ENCODE peak calls at places on chromosomes 11 and 22, in six cellular contexts. M is lung, A is endothelial cell of umbilical vein, K is small intestine, Z is WTC11, P is glomerular endothelial cell. I is an unnamed sample.
A peak's percentile ranks its signal among the peaks of the same experiment; 100 is the strongest.

GRCh38 chr11:34192481-34193401 is 87.3 kb downstream of the NAT10 start:
- DNase-seq in P (no peak), K (peak; percentile 79), M (peak; percentile 40), Z (no peak), A (no peak), I (no peak)

GRCh38 chr11:16001899-16002426 is 354.4 kb downstream of the SOX6 start:
- DNase-seq in P (peak; percentile 18), Z (no peak), K (peak; percentile 82), M (peak; percentile 37), A (peak; percentile 87), I (peak; percentile 58)

GRCh38 chr11:12900496-12900895 is 108.6 kb upstream of the RASSF10 start:
- DNase-seq in A (peak; percentile 50), K (peak; percentile 46), Z (no peak), P (peak; percentile 86), M (no peak), I (peak; percentile 52)

GRCh38 chr11:3126901-3127691 is 38.0 kb downstream of the OSBPL5 start:
- DNase-seq in K (no peak), M (no peak), Z (peak; percentile 8), A (no peak), P (no peak), I (no peak)

GRCh38 chr11:95152878-95153856 is 63.5 kb downstream of the ENDOD1 start:
- DNase-seq in Z (no peak), P (no peak), K (peak; percentile 45), M (no peak), A (no peak), I (no peak)

GRCh38 chr11:69380451-69380901 is 86.5 kb downstream of the MYEOV start:
- DNase-seq in K (no peak), Z (no peak), A (no peak), P (no peak), M (no peak), I (no peak)

GRCh38 chr22:48717076-48717810 is 1110.4 kb downstream of the BRD1 start:
- DNase-seq in K (no peak), Z (no peak), P (no peak), M (no peak), A (no peak), I (no peak)

GRCh38 chr11:3914807-3915206 is 59.3 kb downstream of the STIM1 start:
- DNase-seq in P (no peak), Z (no peak), M (no peak), K (peak; percentile 40), A (peak; percentile 19), I (no peak)

GRCh38 chr11:65504671-65505433 is 6.0 kb downstream of the MALAT1 start:
- DNase-seq in P (no peak), K (no peak), Z (no peak), M (no peak), A (peak; percentile 35), I (no peak)

GRCh38 chr11:134543144-134544044 is 131.4 kb upstream of the B3GAT1 start:
- DNase-seq in M (peak; percentile 25), P (no peak), Z (no peak), A (no peak), K (no peak), I (no peak)

GRCh38 chr11:100670140-100670539 is 16.9 kb upstream of the ARHGAP42 start:
- DNase-seq in Z (no peak), M (no peak), P (no peak), K (no peak), A (no peak), I (no peak)

GRCh38 chr11:71298761-71299181 is 46.4 kb upstream of the SHANK2 start:
- DNase-seq in A (no peak), Z (no peak), K (no peak), M (peak; percentile 24), P (no peak), I (no peak)

GRCh38 chr22:24053481-24054226 is 42.5 kb downstream of the CABIN1 start:
- DNase-seq in A (no peak), K (no peak), M (no peak), P (no peak), Z (no peak), I (no peak)

GRCh38 chr11:16945671-16946469 is 68.3 kb downstream of the PLEKHA7 start:
- DNase-seq in K (peak; percentile 82), P (peak; percentile 9), A (peak; percentile 34), M (peak; percentile 65), Z (peak; percentile 45), I (no peak)

GRCh38 chr22:42116848-42117424 is 13.7 kb downstream of the CYP2D6 start:
- DNase-seq in Z (peak; percentile 62), A (peak; percentile 11), K (peak; percentile 25), M (peak; percentile 60), P (no peak), I (no peak)

GRCh38 chr11:36257351-36257750 is 31.9 kb downstream of the COMMD9 start:
- DNase-seq in P (no peak), A (peak; percentile 29), K (no peak), Z (no peak), M (no peak), I (no peak)

GRCh38 chr11:6862961-6863360 is at the start of gene OR10A2:
- DNase-seq in Z (no peak), K (no peak), A (no peak), P (no peak), M (no peak), I (no peak)

GRCh38 chr11:67436459-67437081 is 912 bp downstream of the PTPRCAP start:
- DNase-seq in M (no peak), Z (peak; percentile 75), K (peak; percentile 46), A (no peak), P (no peak), I (no peak)

GRCh38 chr22:39208013-39208680 is 36.6 kb downstream of the PDGFB start:
- DNase-seq in Z (no peak), A (no peak), P (no peak), M (no peak), K (no peak), I (no peak)

GRCh38 chr11:27388869-27389268 is 25.9 kb upstream of the CCDC34 start:
- DNase-seq in A (no peak), P (no peak), Z (no peak), K (peak; percentile 88), M (no peak), I (no peak)

GRCh38 chr11:125627236-125627910 is 2.4 kb downstream of the CHEK1 start:
- DNase-seq in Z (no peak), P (no peak), A (peak; percentile 45), K (no peak), M (no peak), I (no peak)

GRCh38 chr11:1546536-1547466 is 25.3 kb downstream of the DUSP8 start:
- DNase-seq in A (peak; percentile 28), Z (peak; percentile 73), M (no peak), P (no peak), K (peak; percentile 45), I (no peak)

GRCh38 chr11:115226556-115226955 is 277.7 kb downstream of the CADM1 start:
- DNase-seq in K (no peak), M (peak; percentile 41), P (peak; percentile 14), Z (peak; percentile 51), A (peak; percentile 1), I (no peak)

GRCh38 chr11:34160049-34160721 is 54.8 kb downstream of the NAT10 start:
- DNase-seq in Z (no peak), A (no peak), K (no peak), M (no peak), P (no peak), I (no peak)

GRCh38 chr11:45468265-45468856 is 182.2 kb upstream of the SYT13 start:
- DNase-seq in P (peak; percentile 16), A (peak; percentile 6), M (peak; percentile 33), K (no peak), Z (no peak), I (no peak)

GRCh38 chr22:39647836-39648500 is 77.4 kb downstream of the CACNA1I start:
- DNase-seq in K (no peak), A (no peak), Z (no peak), M (no peak), P (no peak), I (no peak)

GRCh38 chr11:88779551-88779950 is 286.2 kb downstream of the GRM5 start:
- DNase-seq in A (no peak), Z (no peak), P (no peak), M (no peak), K (no peak), I (no peak)

GRCh38 chr22:46446799-46447198 is 90.6 kb downstream of the CELSR1 start:
- DNase-seq in P (no peak), Z (no peak), M (no peak), A (no peak), K (no peak), I (no peak)

GRCh38 chr11:94638902-94639373 is 71.8 kb downstream of the PIWIL4 start:
- DNase-seq in Z (no peak), K (peak; percentile 23), M (no peak), A (peak; percentile 5), P (no peak), I (no peak)

GRCh38 chr11:47477323-47477722 is 28.4 kb upstream of the RAPSN start:
- DNase-seq in Z (no peak), K (no peak), M (no peak), P (no peak), A (peak; percentile 67), I (peak; percentile 19)

GRCh38 chr11:95289378-95289777 is 58.4 kb upstream of the SESN3 start:
- DNase-seq in A (no peak), Z (no peak), P (no peak), M (no peak), K (peak; percentile 12), I (no peak)

GRCh38 chr11:69013009-69013951 is at the start of gene MRGPRF:
- DNase-seq in M (peak; percentile 63), K (no peak), Z (peak; percentile 66), P (no peak), A (no peak), I (no peak)

GRCh38 chr22:26066534-26066933 is 102.7 kb upstream of the SEZ6L start:
- DNase-seq in P (no peak), Z (peak; percentile 34), A (no peak), M (no peak), K (no peak), I (no peak)

GRCh38 chr11:32210601-32211000 is 119.7 kb downstream of the RCN1 start:
- DNase-seq in P (no peak), M (no peak), A (no peak), Z (no peak), K (no peak), I (peak; percentile 19)

GRCh38 chr11:74559110-74559933 is 33.1 kb upstream of the POLD3 start:
- DNase-seq in Z (no peak), A (peak; percentile 93), P (peak; percentile 63), K (peak; percentile 52), M (no peak), I (peak; percentile 57)